ENCODE peak calls at places on chromosomes 12 and 14, in eight cellular contexts. F is CD4-positive, alpha-beta T cell; Y is GM13977; N is A549; S is HepG2; O is astrocyte of the spinal cord; R is GM13976; I is brain microvascular endothelial cell. T is an unnamed sample.
A peak's percentile ranks its signal among the peaks of the same experiment; 100 is the strongest.

GRCh38 chr12:93572712-93573551 is 457 bp downstream of the SOCS2 start:
- DNase-seq in F (no peak), Y (peak; percentile 41), N (no peak), S (no peak), O (peak; percentile 32), R (peak; percentile 43), I (no peak), T (peak; percentile 41)

GRCh38 chr12:22904485-22904884 is 279.5 kb downstream of the ETNK1 start:
- DNase-seq in F (no peak), Y (no peak), N (no peak), S (no peak), O (no peak), R (no peak), I (no peak), T (no peak)

GRCh38 chr12:82756303-82756702 is 69.6 kb downstream of the TMTC2 start:
- DNase-seq in F (no peak), Y (no peak), N (no peak), S (no peak), O (no peak), R (no peak), I (no peak), T (no peak)

GRCh38 chr12:91695964-91696363 is 449.7 kb downstream of the BTG1 start:
- DNase-seq in F (no peak), Y (no peak), N (no peak), S (no peak), O (no peak), R (no peak), I (no peak), T (no peak)

GRCh38 chr12:106090586-106091411 is 48.0 kb downstream of the NUAK1 start:
- DNase-seq in F (no peak), Y (no peak), N (no peak), S (no peak), O (peak; percentile 92), R (no peak), I (peak; percentile 71), T (no peak)

GRCh38 chr12:67517181-67517887 is 131.2 kb upstream of the DYRK2 start:
- DNase-seq in F (no peak), Y (no peak), N (peak; percentile 10), S (no peak), O (peak; percentile 74), R (no peak), I (no peak), T (no peak)

GRCh38 chr14:100901391-100902183 is 1.9 kb downstream of the RTL1 start:
- DNase-seq in F (no peak), Y (peak; percentile 10), N (no peak), S (no peak), O (no peak), R (peak; percentile 19), I (no peak), T (no peak)

GRCh38 chr12:131620520-131620919 is 90.4 kb upstream of the SFSWAP start:
- DNase-seq in F (no peak), Y (no peak), N (no peak), S (no peak), O (no peak), R (no peak), I (no peak), T (no peak)

GRCh38 chr14:45698462-45699134 is 445.6 kb upstream of the MIS18BP1 start:
- DNase-seq in F (no peak), Y (no peak), N (no peak), S (no peak), O (no peak), R (no peak), I (no peak), T (no peak)

GRCh38 chr12:25594376-25594775 is 41.3 kb upstream of the LMNTD1 start:
- DNase-seq in F (no peak), Y (no peak), N (no peak), S (no peak), O (no peak), R (no peak), I (no peak), T (no peak)

GRCh38 chr12:111184161-111184560 is 184.7 kb downstream of the PHETA1 start:
- DNase-seq in F (no peak), Y (no peak), N (no peak), S (no peak), O (no peak), R (no peak), I (no peak), T (no peak)

GRCh38 chr12:76713130-76713529 is 50.8 kb upstream of the ZDHHC17 start:
- DNase-seq in F (no peak), Y (no peak), N (no peak), S (peak; percentile 16), O (no peak), R (no peak), I (peak; percentile 45), T (no peak)

GRCh38 chr14:50410921-50411320 is 14.2 kb upstream of the CDKL1 start:
- DNase-seq in F (no peak), Y (no peak), N (no peak), S (no peak), O (peak; percentile 88), R (no peak), I (no peak), T (no peak)

GRCh38 chr12:132189378-132190011 is 45.2 kb downstream of the NOC4L start:
- DNase-seq in F (peak; percentile 86), Y (peak; percentile 99), N (peak; percentile 94), S (no peak), O (peak; percentile 91), R (peak; percentile 98), I (peak; percentile 79), T (peak; percentile 99)

GRCh38 chr12:117189725-117190209 is 503 bp downstream of the FBXO21 start:
- DNase-seq in F (no peak), Y (peak; percentile 55), N (peak; percentile 69), S (peak; percentile 24), O (peak; percentile 15), R (peak; percentile 59), I (peak; percentile 33), T (peak; percentile 65)

GRCh38 chr14:69921052-69921451 is 41.8 kb downstream of the SMOC1 start:
- DNase-seq in F (no peak), Y (no peak), N (no peak), S (no peak), O (peak; percentile 96), R (no peak), I (peak; percentile 78), T (no peak)

GRCh38 chr12:62250671-62251608 is 9.3 kb upstream of the USP15 start:
- DNase-seq in F (no peak), Y (peak; percentile 28), N (no peak), S (no peak), O (no peak), R (peak; percentile 37), I (peak; percentile 34), T (peak; percentile 34)

DNA sequence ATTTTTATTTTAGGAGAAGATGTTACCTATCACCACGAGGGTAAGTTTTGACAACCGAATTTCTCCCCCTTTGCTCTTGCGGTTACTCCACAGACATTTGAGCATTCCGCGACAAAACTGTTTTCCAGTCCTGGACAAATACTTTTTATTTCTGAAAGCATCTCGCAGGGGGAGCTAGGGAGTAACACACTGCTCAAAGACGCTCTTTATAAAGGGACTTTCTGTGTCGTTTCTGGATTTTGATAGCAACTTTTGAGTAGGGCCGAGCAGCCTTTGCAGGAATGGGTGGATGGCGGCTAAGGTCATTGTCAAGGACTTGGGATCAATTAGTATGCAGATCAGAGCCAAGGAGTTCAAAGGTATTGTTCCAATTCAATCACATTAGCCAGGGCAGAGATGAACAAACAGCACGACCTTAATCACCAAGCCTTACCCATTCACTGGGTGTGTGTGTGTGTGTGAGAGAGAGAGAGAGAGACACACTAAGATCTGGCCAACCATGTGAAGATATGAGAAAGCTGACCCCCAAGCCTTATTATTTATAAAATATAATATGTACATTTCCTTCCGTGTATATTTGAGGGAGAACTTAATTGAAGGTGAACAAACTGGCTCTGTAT is 613.6 kb downstream of the VRK1 start:
- DNase-seq in F (no peak), Y (no peak), N (no peak), S (no peak), O (no peak), R (no peak), I (no peak), T (no peak)
- TF ChIP-seq CTCF in F (peak; percentile 30), Y (no peak), N (no peak), S (no peak), O (no peak), R (no peak), I (no peak), T (no peak)

DNA sequence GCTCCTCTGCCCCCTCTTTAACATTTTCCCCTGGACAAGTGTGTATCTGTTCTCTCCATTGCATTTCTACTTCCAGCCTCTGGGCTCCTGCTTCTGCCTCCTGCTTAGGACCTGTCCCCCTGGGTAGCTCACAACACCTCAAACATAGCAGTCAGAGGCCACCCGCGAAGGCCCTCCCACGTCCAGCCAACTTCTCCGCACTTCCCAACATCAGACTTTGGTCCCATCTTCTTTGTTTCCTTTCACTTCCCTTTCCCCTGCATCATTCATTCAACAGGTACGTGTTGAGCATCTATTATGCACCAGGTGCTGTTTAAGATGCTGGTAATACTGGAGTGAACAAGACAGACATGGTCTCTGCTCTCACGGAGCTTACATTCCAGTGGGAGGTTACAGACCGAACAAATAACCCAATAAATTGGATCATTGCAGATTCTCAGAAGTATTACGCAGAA is 3.1 kb downstream of the C12orf57 start:
- DNase-seq in F (no peak), Y (no peak), N (no peak), S (no peak), O (no peak), R (no peak), I (no peak), T (no peak)
- TF ChIP-seq CTCF in F (no peak), Y (no peak), N (no peak), S (no peak), O (no peak), R (no peak), I (no peak), T (no peak)

GRCh38 chr12:121668750-121669524 is 517 bp downstream of the MORN3 start:
- DNase-seq in F (peak; percentile 53), Y (peak; percentile 41), N (peak; percentile 57), S (peak; percentile 28), O (no peak), R (peak; percentile 49), I (no peak), T (no peak)
- TF ChIP-seq CTCF in F (peak; percentile 77), Y (peak; percentile 60), N (peak; percentile 57), S (peak; percentile 60), O (peak; percentile 72), R (peak; percentile 33), I (peak; percentile 82), T (peak; percentile 33)

DNA sequence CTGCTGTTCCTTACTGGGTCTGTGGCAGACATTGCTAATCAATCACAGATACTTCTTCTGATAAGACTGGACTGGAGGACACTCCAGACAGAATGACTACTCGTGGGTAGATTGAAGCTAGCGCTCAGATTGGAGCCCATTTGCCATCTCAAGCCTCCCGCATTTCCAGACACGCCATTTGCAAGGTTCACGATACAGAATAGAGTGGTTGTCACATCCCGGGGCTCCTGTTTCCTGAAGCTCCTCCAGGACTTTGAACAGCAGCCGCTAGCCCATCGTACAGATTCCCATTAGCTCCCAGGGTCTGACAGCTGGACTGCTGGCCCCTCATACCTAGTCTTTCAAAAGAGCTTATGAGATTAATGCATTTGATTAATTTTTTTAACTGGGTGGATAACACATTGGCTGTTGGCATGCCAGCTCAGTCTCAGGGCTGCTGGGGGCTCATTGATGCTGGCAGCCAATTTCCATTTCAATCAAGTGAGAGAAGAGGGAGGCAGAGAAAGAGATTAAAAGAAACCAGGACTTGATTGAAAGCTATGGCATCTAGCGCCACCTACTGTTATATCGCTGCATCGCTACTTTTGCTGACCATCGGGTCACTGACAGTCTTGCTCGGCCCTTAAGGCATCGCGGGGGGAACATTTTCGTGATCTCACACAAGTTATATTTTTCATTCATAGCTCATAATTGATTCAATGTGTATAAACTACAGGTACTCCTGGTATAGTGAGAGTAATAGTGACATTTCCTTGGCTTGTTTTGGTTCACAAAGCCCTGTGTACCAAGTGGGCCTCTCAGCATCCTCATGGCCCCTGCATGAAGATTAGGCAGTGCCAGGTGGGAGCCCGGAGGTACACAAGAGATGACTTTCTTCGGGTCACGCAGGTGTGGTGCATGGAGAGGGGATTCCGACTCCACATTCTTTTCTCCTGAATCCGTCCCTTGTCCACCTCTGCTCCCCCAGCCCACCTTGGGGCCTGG is 78.6 kb downstream of the CCDC60 start:
- DNase-seq in F (no peak), Y (peak; percentile 58), N (peak; percentile 54), S (peak; percentile 43), O (peak; percentile 56), R (peak; percentile 62), I (peak; percentile 71), T (peak; percentile 63)
- TF ChIP-seq CTCF in F (peak; percentile 15), Y (peak; percentile 83), N (peak; percentile 84), S (peak; percentile 81), O (peak; percentile 69), R (peak; percentile 78), I (peak; percentile 76), T (peak; percentile 80)